ENCODE peak calls at places on chromosomes 12 and 14, in seven cellular contexts. H is HCT116, R is SK-N-SH, A is HepG2, E is H1, S is GM12878, Y is K562. Z is an unnamed sample.

GRCh38 chr14:74509587-74510210 is 16.1 kb downstream of the ISCA2 start:
- DNase-seq in H (no peak), R (no peak), A (no peak), E (no peak), S (no peak), Y (no peak), Z (no peak)

GRCh38 chr12:115172521-115172920 is 488.5 kb upstream of the TBX3 start:
- DNase-seq in H (no peak), R (no peak), A (no peak), E (no peak), S (no peak), Y (no peak), Z (no peak)

GRCh38 chr12:103519632-103520031 is 23.9 kb upstream of the C12orf42 start:
- DNase-seq in H (no peak), R (no peak), A (no peak), E (no peak), S (no peak), Y (no peak), Z (no peak)

GRCh38 chr12:32893458-32893857 is 3.1 kb downstream of the PKP2 start:
- DNase-seq in H (no peak), R (no peak), A (peak), E (no peak), S (no peak), Y (no peak), Z (no peak)

GRCh38 chr12:53298154-53298553 is 1.3 kb upstream of the MYG1 start:
- DNase-seq in H (no peak), R (no peak), A (no peak), E (no peak), S (no peak), Y (no peak), Z (no peak)

GRCh38 chr12:69608114-69608513 is 2.6 kb downstream of the LRRC10 start:
- DNase-seq in H (no peak), R (no peak), A (no peak), E (no peak), S (no peak), Y (peak), Z (no peak)

GRCh38 chr12:49813131-49813530 is 15.1 kb downstream of the NCKAP5L start:
- DNase-seq in H (no peak), R (no peak), A (no peak), E (no peak), S (no peak), Y (no peak), Z (no peak)

GRCh38 chr12:49885663-49886461 is 17.8 kb downstream of the FAIM2 start:
- DNase-seq in H (no peak), R (no peak), A (peak), E (no peak), S (no peak), Y (no peak), Z (no peak)

GRCh38 chr14:90903101-90903500 is 86.9 kb upstream of the TTC7B start:
- DNase-seq in H (peak), R (peak), A (peak), E (no peak), S (peak), Y (peak), Z (peak)

GRCh38 chr12:45282411-45282810 is 66.5 kb downstream of the ANO6 start:
- DNase-seq in H (no peak), R (no peak), A (no peak), E (no peak), S (no peak), Y (no peak), Z (no peak)

GRCh38 chr12:100075598-100075997 is 67.1 kb downstream of the BLTP3B start:
- DNase-seq in H (no peak), R (no peak), A (no peak), E (no peak), S (no peak), Y (no peak), Z (no peak)

GRCh38 chr12:2248901-2249381 is 196.2 kb downstream of the CACNA1C start:
- DNase-seq in H (no peak), R (peak), A (no peak), E (no peak), S (peak), Y (no peak), Z (no peak)

GRCh38 chr12:114750905-114751304 is 66.9 kb upstream of the TBX3 start:
- DNase-seq in H (no peak), R (peak), A (no peak), E (no peak), S (no peak), Y (no peak), Z (no peak)

GRCh38 chr14:33348510-33348909 is 409.8 kb downstream of the NPAS3 start:
- DNase-seq in H (no peak), R (no peak), A (no peak), E (no peak), S (no peak), Y (no peak), Z (no peak)

GRCh38 chr14:104102282-104102914 is 16.9 kb downstream of the ASPG start:
- DNase-seq in H (no peak), R (no peak), A (no peak), E (no peak), S (no peak), Y (no peak), Z (no peak)

GRCh38 chr12:6090786-6091185 is 33.7 kb downstream of the VWF start:
- DNase-seq in H (no peak), R (no peak), A (peak), E (no peak), S (no peak), Y (no peak), Z (no peak)

GRCh38 chr12:48767047-48767446 is 21.8 kb downstream of the ADCY6 start:
- DNase-seq in H (no peak), R (no peak), A (no peak), E (no peak), S (no peak), Y (no peak), Z (no peak)

GRCh38 chr14:55724736-55725135 is 144.7 kb downstream of the KTN1 start:
- DNase-seq in H (no peak), R (no peak), A (no peak), E (no peak), S (no peak), Y (no peak), Z (no peak)

GRCh38 chr14:74257078-74257987 is 18.1 kb downstream of the VSX2 start:
- DNase-seq in H (no peak), R (peak), A (no peak), E (peak), S (no peak), Y (peak), Z (no peak)

GRCh38 chr12:123076604-123077297 is 74.1 kb downstream of the PITPNM2 start:
- DNase-seq in H (no peak), R (peak), A (no peak), E (no peak), S (no peak), Y (no peak), Z (no peak)

GRCh38 chr12:71415336-71416231 is 24.0 kb upstream of the LGR5 start:
- DNase-seq in H (peak), R (peak), A (peak), E (no peak), S (peak), Y (peak), Z (peak)

GRCh38 chr12:121793836-121794531 is 496 bp upstream of the RHOF start:
- DNase-seq in H (peak), R (peak), A (peak), E (peak), S (peak), Y (peak), Z (peak)

GRCh38 chr14:51079085-51079484 is 15.8 kb downstream of the TRIM9 start:
- DNase-seq in H (no peak), R (no peak), A (no peak), E (no peak), S (no peak), Y (no peak), Z (no peak)

GRCh38 chr14:93146119-93146518 is 30.4 kb upstream of the ITPK1 start:
- DNase-seq in H (no peak), R (no peak), A (no peak), E (no peak), S (no peak), Y (no peak), Z (no peak)

GRCh38 chr12:12983420-12984035 is 16.5 kb downstream of the HEBP1 start:
- DNase-seq in H (peak), R (peak), A (peak), E (no peak), S (no peak), Y (peak), Z (no peak)

GRCh38 chr14:67010602-67011001 is 178.6 kb upstream of the GARIN2 start:
- DNase-seq in H (no peak), R (no peak), A (no peak), E (no peak), S (no peak), Y (no peak), Z (no peak)

GRCh38 chr14:34322940-34323418 is 139.1 kb downstream of the SPTSSA start:
- DNase-seq in H (peak), R (peak), A (peak), E (peak), S (no peak), Y (peak), Z (peak)

GRCh38 chr12:120692524-120693033 is 5.6 kb downstream of the MLEC start:
- DNase-seq in H (no peak), R (no peak), A (peak), E (no peak), S (no peak), Y (no peak), Z (no peak)

GRCh38 chr12:10252201-10252600 is 39.5 kb downstream of the GABARAPL1 start:
- DNase-seq in H (no peak), R (no peak), A (no peak), E (no peak), S (no peak), Y (no peak), Z (no peak)

GRCh38 chr12:30622509-30622908 is 73.2 kb downstream of the IPO8 start:
- DNase-seq in H (no peak), R (no peak), A (no peak), E (no peak), S (peak), Y (no peak), Z (no peak)

GRCh38 chr12:6603095-6603567 is 4.0 kb downstream of the CHD4 start:
- DNase-seq in H (no peak), R (peak), A (no peak), E (no peak), S (no peak), Y (no peak), Z (no peak)

GRCh38 chr12:1212529-1212928 is 221.5 kb downstream of the ERC1 start:
- DNase-seq in H (no peak), R (no peak), A (no peak), E (no peak), S (no peak), Y (no peak), Z (peak)

GRCh38 chr14:55427439-55427838 is 13.0 kb downstream of the TBPL2 start:
- DNase-seq in H (peak), R (no peak), A (no peak), E (no peak), S (no peak), Y (peak), Z (no peak)

GRCh38 chr12:26826437-26826836 is 6.6 kb downstream of the ITPR2 start:
- DNase-seq in H (no peak), R (no peak), A (no peak), E (no peak), S (no peak), Y (no peak), Z (no peak)

GRCh38 chr12:12210983-12211382 is 55.9 kb downstream of the LRP6 start:
- DNase-seq in H (no peak), R (no peak), A (no peak), E (no peak), S (no peak), Y (no peak), Z (no peak)

GRCh38 chr12:71456316-71456715 is 16.7 kb downstream of the LGR5 start:
- DNase-seq in H (no peak), R (no peak), A (no peak), E (no peak), S (no peak), Y (no peak), Z (no peak)

DNA sequence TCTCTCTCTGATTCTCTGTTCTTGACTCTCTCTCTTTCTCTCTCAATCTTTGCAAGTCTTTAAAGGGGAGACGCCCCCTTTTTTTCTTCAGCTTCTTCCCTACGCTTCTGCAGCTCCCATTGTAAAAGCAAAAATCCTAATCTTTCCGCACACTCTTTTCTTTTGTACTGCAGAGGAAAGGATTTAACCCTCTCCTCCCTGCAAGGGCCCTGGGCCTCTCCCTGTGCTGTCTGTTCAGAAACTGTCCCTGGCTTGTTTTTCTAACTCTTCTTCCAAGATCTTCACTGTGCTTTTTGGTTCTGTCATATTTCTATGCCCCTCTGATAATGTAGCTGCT is 10.9 kb upstream of the SALL2 start:
- DNase-seq in H (no peak), R (no peak), A (no peak), E (no peak), S (no peak), Y (no peak), Z (no peak)
- H3K9ac ChIP-seq in H (no peak), R (no peak), A (peak), E (peak), S (no peak), Y (no peak), Z (peak)

DNA sequence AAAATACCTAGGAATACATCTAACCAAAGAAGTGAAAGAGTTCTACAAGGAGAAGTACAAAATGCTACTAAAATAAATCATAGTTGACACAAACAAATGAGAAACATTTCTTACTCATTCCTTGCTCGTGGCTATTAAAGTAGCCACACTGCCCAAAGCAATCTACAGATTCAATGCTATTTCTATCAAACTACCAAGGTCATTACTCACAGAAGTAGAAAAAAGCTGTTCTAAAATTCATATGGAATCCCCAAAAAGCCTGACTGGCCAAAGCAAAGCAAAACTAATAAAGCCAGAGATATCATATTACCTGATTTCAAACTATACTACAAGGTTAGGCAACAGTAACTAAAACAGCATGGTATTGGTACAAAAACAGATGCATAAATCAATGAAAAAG is 305.6 kb downstream of the RPAP3 start:
- DNase-seq in H (no peak), R (no peak), A (no peak), E (no peak), S (no peak), Y (no peak), Z (no peak)
- TF ChIP-seq YY1 in H (no peak), R (no peak), A (no peak), E (no peak), S (no peak), Y (no peak), Z (no peak)

GRCh38 chr14:99758121-99758871 is 34.9 kb upstream of the EML1 start:
- DNase-seq in H (no peak), R (no peak), A (no peak), E (no peak), S (no peak), Y (no peak), Z (peak)

GRCh38 chr14:99755068-99755405 is 38.2 kb upstream of the EML1 start:
- DNase-seq in H (no peak), R (no peak), A (no peak), E (no peak), S (no peak), Y (no peak), Z (no peak)

GRCh38 chr14:99755629-99756603 is 37.3 kb upstream of the EML1 start:
- DNase-seq in H (no peak), R (no peak), A (peak), E (no peak), S (no peak), Y (no peak), Z (no peak)

GRCh38 chr14:99757331-99758070 is 35.7 kb upstream of the EML1 start:
- DNase-seq in H (peak), R (no peak), A (no peak), E (no peak), S (no peak), Y (no peak), Z (no peak)

DNA sequence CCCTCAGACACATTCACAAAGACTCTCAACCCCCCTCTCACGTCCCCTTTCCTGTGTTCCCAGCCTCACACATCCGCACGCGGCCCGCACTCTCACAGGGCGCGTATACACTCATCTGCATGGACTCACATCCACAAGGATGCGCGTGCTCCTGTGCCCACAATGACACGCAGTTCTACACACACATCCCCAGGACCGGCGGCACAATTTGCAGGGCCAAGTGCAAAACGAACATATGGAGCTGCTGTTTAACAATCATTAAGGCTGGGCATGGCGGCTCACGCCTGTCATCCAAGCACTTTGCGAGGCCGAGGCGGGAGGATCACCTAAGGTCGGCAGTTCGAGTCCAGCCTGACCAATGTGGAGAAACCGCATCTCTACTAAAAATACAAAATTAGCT is 36.4 kb upstream of the EML1 start:
- DNase-seq in H (no peak), R (no peak), A (no peak), E (no peak), S (no peak), Y (no peak), Z (no peak)
- H3K9ac ChIP-seq in H (no peak), R (peak), A (no peak), E (no peak), S (no peak), Y (no peak), Z (no peak)

GRCh38 chr14:22189873-22190272 is 399.2 kb downstream of the DAD1 start:
- DNase-seq in H (no peak), R (no peak), A (no peak), E (no peak), S (no peak), Y (no peak), Z (no peak)

GRCh38 chr14:22194669-22195068 is 394.4 kb downstream of the DAD1 start:
- DNase-seq in H (no peak), R (no peak), A (no peak), E (no peak), S (no peak), Y (no peak), Z (no peak)

GRCh38 chr14:22185191-22185590 is 403.8 kb downstream of the DAD1 start:
- DNase-seq in H (no peak), R (no peak), A (peak), E (no peak), S (no peak), Y (no peak), Z (no peak)

GRCh38 chr14:22188346-22188745 is 400.7 kb downstream of the DAD1 start:
- DNase-seq in H (no peak), R (no peak), A (no peak), E (no peak), S (no peak), Y (no peak), Z (no peak)

DNA sequence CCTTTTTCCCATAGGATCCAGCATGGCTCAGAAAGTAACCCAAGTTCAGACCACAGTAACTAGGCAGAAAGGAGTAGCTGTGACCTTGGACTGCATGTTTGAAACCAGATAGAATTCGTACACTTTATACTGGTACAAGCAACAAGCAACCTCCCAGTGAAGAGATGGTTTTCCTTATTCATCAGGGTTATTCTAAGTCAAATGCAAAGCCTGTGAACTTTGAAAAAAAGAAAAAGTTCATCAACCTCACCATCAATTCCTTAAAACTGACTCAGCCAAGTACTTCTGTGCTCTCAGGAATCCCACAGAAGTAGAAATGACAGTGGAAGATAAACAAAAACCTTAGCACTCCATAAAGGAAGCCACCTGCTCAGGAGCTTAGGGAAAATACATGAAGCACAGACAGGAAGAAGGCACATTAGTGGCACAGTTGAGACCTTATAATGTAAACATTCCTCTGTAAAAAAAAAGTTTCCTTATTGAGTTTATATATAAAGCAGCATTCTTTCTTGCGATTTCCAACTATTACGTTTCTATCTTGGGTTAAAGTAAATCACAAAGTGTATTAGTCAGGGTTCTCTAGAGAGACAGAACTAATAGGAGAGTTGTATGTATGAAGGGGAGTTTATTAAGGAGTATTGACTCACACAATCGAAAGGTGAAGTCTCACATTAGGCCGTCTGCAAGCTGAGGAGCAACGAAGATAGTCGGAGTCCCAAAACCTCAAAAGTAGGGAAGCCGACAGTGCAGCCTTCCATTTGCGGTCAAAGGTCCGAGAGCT is 398.4 kb downstream of the DAD1 start:
- DNase-seq in H (no peak), R (no peak), A (no peak), E (no peak), S (no peak), Y (no peak), Z (no peak)
- TF ChIP-seq YY1 in H (no peak), R (no peak), A (no peak), E (no peak), S (no peak), Y (no peak), Z (no peak)

DNA sequence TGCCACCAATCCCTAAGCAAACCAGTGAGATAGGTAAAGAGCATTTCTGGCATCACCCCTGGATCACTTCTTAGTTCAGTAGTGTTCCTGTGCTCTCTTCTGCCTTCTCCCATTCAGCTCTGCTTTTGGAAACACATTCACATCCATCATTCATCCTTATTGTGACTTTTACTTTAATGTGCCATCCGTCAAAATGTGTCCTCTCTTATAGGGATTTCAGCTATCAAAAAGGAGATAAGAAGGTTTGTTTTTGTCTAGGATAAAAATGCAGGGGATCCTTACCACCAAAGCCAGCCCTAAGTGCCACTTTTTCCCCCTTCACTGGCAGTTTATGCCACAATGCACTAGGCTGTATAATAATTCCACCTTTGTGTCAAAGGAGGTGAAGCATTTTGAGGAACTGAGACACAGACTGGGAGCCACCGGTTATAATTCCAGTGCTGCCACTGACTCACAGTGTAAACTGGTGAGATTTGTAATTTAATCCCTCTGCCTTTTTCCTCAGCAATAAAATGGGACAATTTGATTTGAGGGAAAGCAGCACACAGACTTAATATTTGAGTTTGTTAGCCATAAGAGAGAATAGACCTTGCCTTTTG is 158.6 kb downstream of the PAX9 start:
- DNase-seq in H (no peak), R (no peak), A (no peak), E (no peak), S (no peak), Y (no peak), Z (no peak)
- H3K9ac ChIP-seq in H (no peak), R (no peak), A (no peak), E (no peak), S (no peak), Y (no peak), Z (no peak)